ENCODE peak calls at places on chromosomes 1 and 21, in seven cellular contexts. One of them, this sample, is unnamed. For H3K4me1 and H3K36me3, the result is how much of the 10 kb centered on the place peaks cover.

GRCh38 chr1:30727796-30728195 is 4.4 kb upstream of the MATN1 start:
- DNase-seq in lower lobe of right lung: no peak
- DNase-seq in SJCRH30: peak
- DNase-seq in GM23248: peak
- DNase-seq in sigmoid colon: no peak
- DNase-seq in pancreas: no peak
- DNase-seq in IMR-90: peak
- DNase-seq in this sample: no peak

GRCh38 chr1:244865028-244865371 is 657 bp upstream of the HNRNPU start:
- DNase-seq in lower lobe of right lung: no peak
- DNase-seq in SJCRH30: peak
- DNase-seq in GM23248: peak
- DNase-seq in sigmoid colon: peak
- DNase-seq in pancreas: no peak
- DNase-seq in IMR-90: no peak
- DNase-seq in this sample: peak

GRCh38 chr1:160108888-160109662 is 6.5 kb upstream of the ATP1A2 start:
- DNase-seq in lower lobe of right lung: no peak
- DNase-seq in SJCRH30: peak
- DNase-seq in GM23248: peak
- DNase-seq in sigmoid colon: no peak
- DNase-seq in pancreas: no peak
- DNase-seq in IMR-90: peak
- DNase-seq in this sample: no peak

GRCh38 chr1:222923506-222923905 is 108.7 kb downstream of the DISP1 start:
- DNase-seq in lower lobe of right lung: no peak
- DNase-seq in SJCRH30: no peak
- DNase-seq in GM23248: no peak
- DNase-seq in sigmoid colon: no peak
- DNase-seq in pancreas: no peak
- DNase-seq in IMR-90: peak
- DNase-seq in this sample: no peak

GRCh38 chr1:220529530-220529920 is 1.6 kb downstream of the MARK1 start:
- DNase-seq in lower lobe of right lung: no peak
- DNase-seq in SJCRH30: no peak
- DNase-seq in GM23248: no peak
- DNase-seq in sigmoid colon: no peak
- DNase-seq in pancreas: no peak
- DNase-seq in IMR-90: no peak
- DNase-seq in this sample: no peak

GRCh38 chr1:150579955-150580642 is 689 bp upstream of the MCL1 start:
- DNase-seq in lower lobe of right lung: no peak
- DNase-seq in SJCRH30: no peak
- DNase-seq in GM23248: no peak
- DNase-seq in sigmoid colon: peak
- DNase-seq in pancreas: no peak
- DNase-seq in IMR-90: no peak
- DNase-seq in this sample: no peak

GRCh38 chr1:233607252-233608119 is 6.4 kb upstream of the KCNK1 start:
- DNase-seq in lower lobe of right lung: no peak
- DNase-seq in SJCRH30: no peak
- DNase-seq in GM23248: peak
- DNase-seq in sigmoid colon: no peak
- DNase-seq in pancreas: no peak
- DNase-seq in IMR-90: no peak
- DNase-seq in this sample: peak

GRCh38 chr1:171251741-171252300 is 3.5 kb downstream of the FMO1 start:
- DNase-seq in lower lobe of right lung: no peak
- DNase-seq in SJCRH30: peak
- DNase-seq in GM23248: peak
- DNase-seq in sigmoid colon: no peak
- DNase-seq in pancreas: no peak
- DNase-seq in IMR-90: peak
- DNase-seq in this sample: no peak

GRCh38 chr1:23664837-23665795 is 26.5 kb upstream of the RPL11 start:
- DNase-seq in lower lobe of right lung: no peak
- DNase-seq in SJCRH30: peak
- DNase-seq in GM23248: peak
- DNase-seq in sigmoid colon: no peak
- DNase-seq in pancreas: no peak
- DNase-seq in IMR-90: no peak
- DNase-seq in this sample: no peak

GRCh38 chr1:93840956-93841482 is 38.0 kb downstream of the DNTTIP2 start:
- DNase-seq in lower lobe of right lung: no peak
- DNase-seq in SJCRH30: no peak
- DNase-seq in GM23248: no peak
- DNase-seq in sigmoid colon: no peak
- DNase-seq in pancreas: no peak
- DNase-seq in IMR-90: no peak
- DNase-seq in this sample: no peak

GRCh38 chr1:84698718-84699117 is 8.5 kb upstream of the SSX2IP start:
- DNase-seq in lower lobe of right lung: no peak
- DNase-seq in SJCRH30: peak
- DNase-seq in GM23248: peak
- DNase-seq in sigmoid colon: no peak
- DNase-seq in pancreas: no peak
- DNase-seq in IMR-90: peak
- DNase-seq in this sample: no peak

GRCh38 chr21:17660862-17661261 is 48.2 kb upstream of the BTG3 start:
- DNase-seq in lower lobe of right lung: peak
- DNase-seq in SJCRH30: no peak
- DNase-seq in GM23248: no peak
- DNase-seq in sigmoid colon: no peak
- DNase-seq in pancreas: no peak
- DNase-seq in IMR-90: no peak
- DNase-seq in this sample: no peak

GRCh38 chr1:7677815-7678214 is 93.3 kb upstream of the VAMP3 start:
- DNase-seq in lower lobe of right lung: peak
- DNase-seq in SJCRH30: no peak
- DNase-seq in GM23248: no peak
- DNase-seq in sigmoid colon: no peak
- DNase-seq in pancreas: no peak
- DNase-seq in IMR-90: no peak
- DNase-seq in this sample: no peak

GRCh38 chr1:223500560-223501425 is 107.6 kb downstream of the CCDC185 start:
- DNase-seq in lower lobe of right lung: peak
- DNase-seq in SJCRH30: no peak
- DNase-seq in GM23248: peak
- DNase-seq in sigmoid colon: no peak
- DNase-seq in pancreas: no peak
- DNase-seq in IMR-90: peak
- DNase-seq in this sample: no peak

GRCh38 chr1:119779869-119780356 is 11.2 kb upstream of the HMGCS2 start:
- DNase-seq in lower lobe of right lung: no peak
- DNase-seq in SJCRH30: peak
- DNase-seq in GM23248: peak
- DNase-seq in sigmoid colon: peak
- DNase-seq in pancreas: peak
- DNase-seq in IMR-90: peak
- DNase-seq in this sample: peak

GRCh38 chr1:153536618-153537375 is 1.0 kb upstream of the S100A6 start:
- DNase-seq in lower lobe of right lung: peak
- DNase-seq in SJCRH30: no peak
- DNase-seq in GM23248: no peak
- DNase-seq in sigmoid colon: peak
- DNase-seq in pancreas: no peak
- DNase-seq in IMR-90: no peak
- DNase-seq in this sample: no peak

GRCh38 chr21:40215941-40216340 is 348.7 kb downstream of the PCP4 start:
- DNase-seq in lower lobe of right lung: no peak
- DNase-seq in SJCRH30: no peak
- DNase-seq in GM23248: no peak
- DNase-seq in sigmoid colon: no peak
- DNase-seq in pancreas: no peak
- DNase-seq in IMR-90: no peak
- DNase-seq in this sample: no peak

GRCh38 chr1:67372136-67372535 is 58.1 kb downstream of the SERBP1 start:
- DNase-seq in lower lobe of right lung: no peak
- DNase-seq in SJCRH30: no peak
- DNase-seq in GM23248: peak
- DNase-seq in sigmoid colon: no peak
- DNase-seq in pancreas: no peak
- DNase-seq in IMR-90: peak
- DNase-seq in this sample: no peak

GRCh38 chr1:15696956-15697521 is 12.9 kb downstream of the PLEKHM2 start:
- DNase-seq in lower lobe of right lung: peak
- DNase-seq in SJCRH30: no peak
- DNase-seq in GM23248: no peak
- DNase-seq in sigmoid colon: no peak
- DNase-seq in pancreas: no peak
- DNase-seq in IMR-90: no peak
- DNase-seq in this sample: no peak

GRCh38 chr1:38293530-38293929 is 246.9 kb upstream of the POU3F1 start:
- DNase-seq in lower lobe of right lung: no peak
- DNase-seq in SJCRH30: no peak
- DNase-seq in GM23248: no peak
- DNase-seq in sigmoid colon: no peak
- DNase-seq in pancreas: no peak
- DNase-seq in IMR-90: no peak
- DNase-seq in this sample: no peak

GRCh38 chr1:15341634-15342375 is 67.9 kb upstream of the EFHD2 start:
- DNase-seq in lower lobe of right lung: no peak
- DNase-seq in SJCRH30: no peak
- DNase-seq in GM23248: peak
- DNase-seq in sigmoid colon: no peak
- DNase-seq in pancreas: no peak
- DNase-seq in IMR-90: peak
- DNase-seq in this sample: no peak

DNA sequence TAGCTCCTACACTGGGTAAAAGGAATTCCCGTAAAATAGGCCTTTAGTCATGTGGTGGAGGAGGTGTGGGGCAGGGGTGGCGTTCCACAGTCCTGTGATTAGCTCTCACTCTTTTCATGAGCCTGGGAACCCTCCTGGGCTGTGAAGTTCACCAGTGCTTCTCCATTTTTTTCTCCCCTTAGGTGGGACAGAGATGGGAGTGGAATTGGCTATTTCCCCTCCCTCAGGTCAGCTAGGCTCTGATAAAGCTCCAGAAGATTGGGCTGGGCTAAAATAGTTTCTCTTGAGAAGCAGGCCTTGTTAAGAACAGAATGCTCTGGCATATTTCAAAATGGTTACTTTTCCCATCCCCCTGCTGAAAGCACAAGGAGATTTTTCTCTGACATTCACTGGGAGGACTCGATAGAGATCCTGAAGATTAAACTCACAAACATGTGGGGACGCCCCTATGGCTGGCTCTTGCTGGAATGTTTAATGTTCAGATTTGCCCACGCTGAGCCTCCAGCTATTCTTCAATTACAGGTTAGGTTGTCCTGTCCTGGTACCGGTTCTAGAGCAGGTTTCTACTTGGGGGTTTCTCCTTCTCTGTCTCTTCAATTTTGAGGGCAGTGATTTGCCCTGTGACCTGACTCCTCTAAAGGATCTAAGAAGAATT is 33.5 kb upstream of the SLC2A1 start:
- DNase-seq in lower lobe of right lung: no peak
- DNase-seq in SJCRH30: no peak
- DNase-seq in GM23248: no peak
- DNase-seq in sigmoid colon: no peak
- DNase-seq in pancreas: no peak
- DNase-seq in IMR-90: no peak
- DNase-seq in this sample: no peak
- H3K4me1 ChIP-seq in lower lobe of right lung: under half
- H3K4me1 ChIP-seq in SJCRH30: under half
- H3K4me1 ChIP-seq in GM23248: under half
- H3K4me1 ChIP-seq in sigmoid colon: under half
- H3K4me1 ChIP-seq in pancreas: under half
- H3K4me1 ChIP-seq in IMR-90: under half
- H3K4me1 ChIP-seq in this sample: under half

GRCh38 chr1:230686747-230687146 is 27.2 kb downstream of the AGT start:
- DNase-seq in lower lobe of right lung: no peak
- DNase-seq in SJCRH30: no peak
- DNase-seq in GM23248: no peak
- DNase-seq in sigmoid colon: no peak
- DNase-seq in pancreas: no peak
- DNase-seq in IMR-90: no peak
- DNase-seq in this sample: no peak
- H3K36me3 ChIP-seq in lower lobe of right lung: half or more
- H3K36me3 ChIP-seq in SJCRH30: half or more
- H3K36me3 ChIP-seq in GM23248: under half
- H3K36me3 ChIP-seq in sigmoid colon: half or more
- H3K36me3 ChIP-seq in pancreas: under half
- H3K36me3 ChIP-seq in IMR-90: under half
- H3K36me3 ChIP-seq in this sample: under half

DNA sequence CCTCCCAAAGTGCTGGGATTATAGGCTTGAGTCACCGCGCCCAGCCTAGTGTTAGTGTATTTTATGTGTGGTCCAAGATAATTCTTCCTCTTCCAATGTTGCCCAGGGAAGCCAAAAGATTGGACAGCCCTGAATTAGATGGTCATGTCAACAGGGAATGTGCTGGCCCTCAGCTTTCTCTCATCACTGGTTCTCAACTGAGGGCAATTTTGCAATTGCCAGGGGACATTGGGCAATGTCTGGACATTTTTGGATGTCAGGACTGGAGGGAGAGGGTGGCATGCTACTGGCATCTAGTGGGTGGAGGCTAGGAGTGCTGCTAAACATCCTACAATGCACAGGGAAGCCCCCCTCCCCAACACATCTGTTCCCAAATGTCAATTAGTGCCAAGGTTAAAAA is 95.0 kb downstream of the LAMC2 start:
- DNase-seq in lower lobe of right lung: peak
- DNase-seq in SJCRH30: peak
- DNase-seq in GM23248: peak
- DNase-seq in sigmoid colon: peak
- DNase-seq in pancreas: no peak
- DNase-seq in IMR-90: peak
- DNase-seq in this sample: no peak
- H3K4me1 ChIP-seq in lower lobe of right lung: under half
- H3K4me1 ChIP-seq in SJCRH30: under half
- H3K4me1 ChIP-seq in GM23248: half or more
- H3K4me1 ChIP-seq in sigmoid colon: under half
- H3K4me1 ChIP-seq in pancreas: under half
- H3K4me1 ChIP-seq in IMR-90: under half
- H3K4me1 ChIP-seq in this sample: under half

DNA sequence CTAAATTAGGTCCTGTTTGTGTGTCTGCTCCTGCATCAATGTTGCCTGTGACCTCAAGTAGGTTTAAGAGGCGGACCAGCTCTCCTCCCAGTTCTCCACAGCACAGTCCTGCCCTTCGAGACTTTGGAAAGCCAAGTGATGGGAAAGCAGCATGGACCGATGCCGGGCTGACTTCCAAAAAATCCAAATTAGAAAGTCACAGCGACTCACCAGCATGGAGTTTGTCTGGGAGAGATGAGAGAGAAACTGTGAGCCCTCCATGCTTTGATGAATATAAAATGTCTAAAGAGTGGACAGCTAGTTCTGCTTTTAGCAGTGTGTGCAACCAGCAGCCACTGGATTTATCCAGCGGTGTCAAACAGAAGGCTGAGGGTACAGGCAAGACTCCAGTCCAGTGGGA is 79.9 kb downstream of the PRDM2 start:
- DNase-seq in lower lobe of right lung: no peak
- DNase-seq in SJCRH30: no peak
- DNase-seq in GM23248: peak
- DNase-seq in sigmoid colon: no peak
- DNase-seq in pancreas: no peak
- DNase-seq in IMR-90: peak
- DNase-seq in this sample: no peak
- H3K36me3 ChIP-seq in lower lobe of right lung: half or more
- H3K36me3 ChIP-seq in SJCRH30: half or more
- H3K36me3 ChIP-seq in GM23248: under half
- H3K36me3 ChIP-seq in sigmoid colon: under half
- H3K36me3 ChIP-seq in pancreas: under half
- H3K36me3 ChIP-seq in IMR-90: under half
- H3K36me3 ChIP-seq in this sample: under half

This sample was measured in right lobe of liver.